ENCODE peak calls at places on chromosomes 2 and 18, in four cellular contexts. G is WTC11, H is A549, A is T-helper 1 cell. C is an unnamed sample.

GRCh38 chr2:160337728-160338127 is 137.7 kb upstream of the ITGB6 start:
- DNase-seq in G (no peak), H (no peak), A (no peak), C (no peak)

GRCh38 chr2:144256996-144257707 is 262.8 kb downstream of the ZEB2 start:
- DNase-seq in G (no peak), H (no peak), A (no peak), C (no peak)

GRCh38 chr2:30368258-30368657 is 78.8 kb upstream of the LCLAT1 start:
- DNase-seq in G (no peak), H (no peak), A (no peak), C (no peak)

GRCh38 chr2:51918113-51918512 is 886.2 kb upstream of the NRXN1 start:
- DNase-seq in G (no peak), H (no peak), A (no peak), C (no peak)

GRCh38 chr18:48607049-48607984 is 68.5 kb downstream of the CTIF start:
- DNase-seq in G (no peak), H (no peak), A (no peak), C (peak)

GRCh38 chr18:10791141-10791808 is 265.4 kb downstream of the NAPG start:
- DNase-seq in G (no peak), H (no peak), A (no peak), C (peak)

GRCh38 chr2:178998539-178998938 is 51.4 kb downstream of the CCDC141 start:
- DNase-seq in G (no peak), H (no peak), A (no peak), C (no peak)

GRCh38 chr2:157304811-157305712 is 20.6 kb downstream of the ERMN start:
- DNase-seq in G (no peak), H (no peak), A (no peak), C (peak)

GRCh38 chr2:84971799-84972790 is 1.1 kb downstream of the KCMF1 start:
- DNase-seq in G (peak), H (no peak), A (peak), C (peak)

GRCh38 chr18:64090876-64091275 is 58.0 kb downstream of the LINC00305 start:
- DNase-seq in G (no peak), H (no peak), A (no peak), C (no peak)

GRCh38 chr2:128464456-128464855 is 145.8 kb upstream of the HS6ST1 start:
- DNase-seq in G (no peak), H (no peak), A (no peak), C (no peak)

GRCh38 chr18:56900195-56901094 is 246.4 kb upstream of the BOD1L2 start:
- DNase-seq in G (no peak), H (no peak), A (no peak), C (no peak)

GRCh38 chr2:188326290-188326668 is 34.6 kb downstream of the GULP1 start:
- DNase-seq in G (no peak), H (no peak), A (no peak), C (no peak)

GRCh38 chr2:205133544-205133943 is 548.8 kb upstream of the NRP2 start:
- DNase-seq in G (no peak), H (no peak), A (no peak), C (no peak)

C was measured in Ammon's horn.